ENCODE peak calls at places on chromosomes 12 and 14, in four cellular contexts. J is GM12878, E is HepG2, R is H1. C is an unnamed sample.

GRCh38 chr12:15634010-15634676 is 155.0 kb downstream of the EPS8 start:
- DNase-seq in R (no peak), J (no peak), E (no peak), C (no peak)

GRCh38 chr12:26773313-26774104 is 59.5 kb downstream of the ITPR2 start:
- DNase-seq in J (no peak), R (no peak), E (no peak), C (no peak)

GRCh38 chr14:105091335-105092123 is 26.3 kb upstream of the GPR132 start:
- DNase-seq in J (no peak), R (no peak), E (peak; percentile 71), C (no peak)

GRCh38 chr14:101466456-101467180 is 94.7 kb upstream of the DIO3 start:
- DNase-seq in E (no peak), J (no peak), R (peak; percentile 29), C (no peak)

GRCh38 chr12:114711689-114712152 is 27.7 kb upstream of the TBX3 start:
- DNase-seq in J (no peak), R (no peak), E (no peak), C (no peak)

GRCh38 chr14:62667515-62667914 is 377.7 kb downstream of the KCNH5 start:
- DNase-seq in E (no peak), J (no peak), R (no peak), C (no peak)

GRCh38 chr12:49675137-49675536 is 32.1 kb downstream of the FMNL3 start:
- DNase-seq in J (no peak), R (no peak), E (no peak), C (no peak)

GRCh38 chr12:105355752-105356151 is 25.3 kb downstream of the C12orf75 start:
- DNase-seq in R (no peak), E (peak; percentile 59), J (no peak), C (no peak)

GRCh38 chr12:11797993-11798720 is 148.7 kb downstream of the ETV6 start:
- DNase-seq in E (no peak), R (no peak), J (no peak), C (no peak)

GRCh38 chr14:75685910-75686309 is 24.9 kb downstream of the TTLL5 start:
- DNase-seq in J (no peak), R (no peak), E (no peak), C (no peak)

GRCh38 chr12:5556033-5556614 is 124.2 kb downstream of the NTF3 start:
- DNase-seq in R (peak; percentile 88), J (no peak), E (no peak), C (peak; percentile 48)

GRCh38 chr14:96586056-96586455 is 83.9 kb downstream of the PAPOLA start:
- DNase-seq in J (no peak), E (no peak), R (no peak), C (no peak)

GRCh38 chr14:99191663-99192621 is 80.1 kb downstream of the BCL11B start:
- DNase-seq in R (no peak), J (no peak), E (no peak), C (no peak)

GRCh38 chr12:93089805-93090569 is 160.9 kb upstream of the EEA1 start:
- DNase-seq in E (no peak), R (no peak), J (no peak), C (no peak)

GRCh38 chr14:87160964-87161363 is 832.0 kb downstream of the GALC start:
- DNase-seq in R (no peak), J (no peak), E (no peak), C (no peak)

GRCh38 chr14:78164226-78164853 is 5.8 kb upstream of the NRXN3 start:
- DNase-seq in R (peak; percentile 82), J (no peak), E (peak; percentile 15), C (peak; percentile 38)

GRCh38 chr12:57148469-57149308 is 1.3 kb upstream of the LRP1-AS start:
- DNase-seq in J (no peak), R (no peak), E (peak; percentile 73), C (no peak)

GRCh38 chr14:94598816-94599655 is 13.2 kb upstream of the SERPINA3 start:
- DNase-seq in R (no peak), J (no peak), E (peak; percentile 100), C (no peak)

GRCh38 chr12:121536058-121536928 is 44.5 kb downstream of the KDM2B start:
- DNase-seq in E (no peak), J (no peak), R (peak; percentile 84), C (peak; percentile 79)

GRCh38 chr12:54404061-54405004 is 14.7 kb downstream of the ITGA5 start:
- DNase-seq in J (no peak), R (peak; percentile 95), E (peak; percentile 40), C (peak; percentile 71)

GRCh38 chr12:12507121-12507520 is 55.5 kb downstream of the DUSP16 start:
- DNase-seq in R (no peak), J (no peak), E (no peak), C (no peak)

GRCh38 chr12:108457734-108458361 is 57.2 kb upstream of the FICD start:
- DNase-seq in J (no peak), E (no peak), R (peak; percentile 52), C (no peak)

GRCh38 chr14:67551940-67552339 is 18.9 kb downstream of the PLEKHH1 start:
- DNase-seq in R (no peak), E (no peak), J (no peak), C (no peak)

GRCh38 chr14:70027785-70028428 is 148.7 kb downstream of the SMOC1 start:
- DNase-seq in J (no peak), R (peak; percentile 99), E (peak; percentile 43), C (peak; percentile 49)
- TF ChIP-seq SUZ12 in J (no peak), R (no peak), E (no peak), C (no peak)

DNA sequence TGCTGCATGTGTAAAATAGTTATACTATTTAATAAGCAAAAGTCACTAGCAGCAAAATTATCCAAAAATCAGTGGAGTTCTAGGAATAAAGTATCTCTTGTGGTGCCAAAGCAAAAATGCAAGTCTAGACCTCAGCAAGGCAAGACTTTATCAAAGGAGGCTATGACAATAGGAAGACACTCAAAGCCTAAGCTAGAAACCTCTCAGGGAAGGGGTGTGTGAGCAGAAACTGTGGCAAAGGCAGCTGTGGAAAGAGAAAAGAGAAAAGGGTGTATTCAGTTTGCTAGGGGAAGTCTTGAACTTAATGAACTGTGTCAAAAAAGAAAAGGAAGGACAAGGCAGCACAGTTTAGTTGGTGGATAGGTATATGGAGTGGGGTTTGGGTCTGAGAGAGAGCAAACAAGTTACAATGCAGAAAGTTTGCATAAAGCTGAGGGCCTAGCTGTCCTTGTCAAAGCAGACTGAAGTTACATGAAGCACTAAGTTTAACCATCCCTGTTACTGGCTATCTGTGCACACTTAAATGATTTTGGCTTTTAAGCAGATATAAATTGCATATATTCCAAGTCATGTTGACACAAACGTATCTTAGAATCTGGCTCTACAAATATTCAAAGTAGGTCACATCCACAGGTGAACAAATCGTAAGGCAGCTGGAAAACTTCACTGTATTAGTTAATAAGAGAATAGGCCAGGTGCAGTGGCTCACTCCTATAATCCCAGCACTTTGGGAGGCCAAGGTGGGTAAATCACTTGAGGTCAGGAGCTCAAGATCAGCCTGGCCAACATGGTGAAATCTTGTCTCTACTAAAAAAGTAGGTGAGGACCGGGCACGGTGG is 31.0 kb upstream of the AMN1 start:
- DNase-seq in R (no peak), J (no peak), E (no peak), C (no peak)
- TF ChIP-seq ZNF274 in R (no peak), J (no peak), E (no peak), C (no peak)

GRCh38 chr12:90683871-90684270 is 271.1 kb downstream of the CCER1 start:
- DNase-seq in R (no peak), J (no peak), E (no peak), C (no peak)
- TF ChIP-seq SUZ12 in R (no peak), J (no peak), E (no peak), C (no peak)

GRCh38 chr14:45715946-45716345 is 462.9 kb upstream of the MIS18BP1 start:
- DNase-seq in R (no peak), E (no peak), J (no peak), C (no peak)

DNA sequence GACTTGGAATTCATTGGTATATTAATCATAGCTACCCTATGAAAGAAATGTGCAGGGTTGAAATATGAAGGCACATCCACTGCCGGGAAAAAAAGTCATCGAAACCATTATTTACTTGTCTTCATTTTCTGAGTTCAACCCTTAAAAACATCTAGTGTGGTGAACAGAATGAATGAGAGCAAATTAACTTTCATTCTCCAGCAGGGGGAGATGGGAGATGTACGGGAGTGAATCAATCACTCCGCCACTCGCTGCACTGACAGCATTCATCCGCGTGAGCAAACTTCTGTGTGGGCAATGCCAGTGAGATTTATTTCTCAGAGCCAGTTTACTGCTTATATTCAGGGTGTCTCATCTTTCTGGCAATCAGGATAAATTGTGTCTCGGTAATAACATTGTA is 463.5 kb upstream of the MIS18BP1 start:
- DNase-seq in R (no peak), J (no peak), E (peak; percentile 3), C (peak; percentile 2)
- TF ChIP-seq ZNF274 in R (no peak), J (no peak), E (no peak), C (no peak)

GRCh38 chr14:30180219-30180618 is 252.6 kb upstream of the PRKD1 start:
- DNase-seq in J (no peak), R (no peak), E (no peak), C (no peak)
- TF ChIP-seq SUZ12 in J (no peak), R (no peak), E (no peak), C (no peak)

GRCh38 chr14:61570961-61571299 is 124.4 kb upstream of the HIF1A start:
- DNase-seq in E (no peak), J (no peak), R (no peak), C (no peak)
- TF ChIP-seq ZNF274 in E (no peak), J (no peak), R (no peak), C (no peak)

C was measured in NT2/D1.